ENCODE peak calls at places on chromosomes 6 and 20, in eight cellular contexts. P is hypothalamus, S is GM03348, A is Panc1, Z is Calu3, V is neural crest cell, F is NCI-H1092 treated with DMSO at 0.1 percent for 48 hours, O is psoas muscle. X is an unnamed sample.

GRCh38 chr6:130843575-130844320 is 16.5 kb downstream of the SMLR1 start:
- DNase-seq in P (no peak), S (peak), A (peak), Z (no peak), V (no peak), F (no peak), O (no peak), X (peak)

GRCh38 chr6:157755032-157755751 is 67.9 kb upstream of the SNX9 start:
- DNase-seq in P (no peak), S (no peak), A (no peak), Z (no peak), V (no peak), F (no peak), O (no peak), X (no peak)

GRCh38 chr20:1266167-1266973 is at the start of gene SNPH:
- DNase-seq in P (no peak), S (peak), A (no peak), Z (peak), V (peak), F (peak), O (peak), X (no peak)

GRCh38 chr20:10671850-10672578 is 1.8 kb downstream of the JAG1 start:
- DNase-seq in P (no peak), S (peak), A (no peak), Z (no peak), V (no peak), F (peak), O (peak), X (no peak)

GRCh38 chr6:109373762-109374161 is 8.5 kb downstream of the CD164 start:
- DNase-seq in P (no peak), S (no peak), A (no peak), Z (no peak), V (no peak), F (no peak), O (no peak), X (no peak)

GRCh38 chr6:22892452-22892851 is 323.1 kb downstream of the HDGFL1 start:
- DNase-seq in P (no peak), S (peak), A (no peak), Z (peak), V (no peak), F (no peak), O (no peak), X (no peak)

GRCh38 chr6:16181429-16182359 is 52.8 kb downstream of the MYLIP start:
- DNase-seq in P (no peak), S (no peak), A (no peak), Z (no peak), V (no peak), F (no peak), O (no peak), X (peak)

GRCh38 chr6:31308050-31308844 is 36.4 kb upstream of the HLA-C start:
- DNase-seq in P (no peak), S (peak), A (no peak), Z (no peak), V (no peak), F (no peak), O (peak), X (no peak)

GRCh38 chr20:19815553-19815991 is 57.5 kb downstream of the RIN2 start:
- DNase-seq in P (no peak), S (peak), A (peak), Z (peak), V (no peak), F (no peak), O (peak), X (no peak)

GRCh38 chr6:7124631-7125030 is 16.9 kb downstream of the RREB1 start:
- DNase-seq in P (no peak), S (no peak), A (no peak), Z (no peak), V (no peak), F (no peak), O (no peak), X (no peak)

GRCh38 chr6:134421496-134421895 is 103.6 kb upstream of the SGK1 start:
- DNase-seq in P (no peak), S (peak), A (no peak), Z (no peak), V (no peak), F (no peak), O (no peak), X (no peak)

GRCh38 chr6:117677553-117678131 is 2.4 kb downstream of the NUS1 start:
- DNase-seq in P (no peak), S (no peak), A (peak), Z (no peak), V (no peak), F (no peak), O (no peak), X (no peak)

GRCh38 chr20:58481541-58482021 is 33.6 kb downstream of the APCDD1L start:
- DNase-seq in P (no peak), S (peak), A (no peak), Z (peak), V (peak), F (peak), O (peak), X (no peak)

GRCh38 chr20:32484221-32485125 is 100.7 kb downstream of the NOL4L start:
- DNase-seq in P (no peak), S (peak), A (no peak), Z (peak), V (peak), F (peak), O (peak), X (no peak)

GRCh38 chr6:215335-216034 is 76.8 kb upstream of the DUSP22 start:
- DNase-seq in P (no peak), S (no peak), A (no peak), Z (peak), V (no peak), F (no peak), O (no peak), X (no peak)

GRCh38 chr6:44045672-44046015 is 81.6 kb downstream of the MRPL14 start:
- DNase-seq in P (no peak), S (no peak), A (no peak), Z (no peak), V (no peak), F (no peak), O (no peak), X (no peak)

GRCh38 chr6:15194453-15194852 is 51.4 kb upstream of the JARID2 start:
- DNase-seq in P (no peak), S (no peak), A (no peak), Z (no peak), V (no peak), F (no peak), O (no peak), X (no peak)

GRCh38 chr6:101396552-101397173 is 3.2 kb downstream of the GRIK2 start:
- DNase-seq in P (no peak), S (peak), A (no peak), Z (peak), V (peak), F (no peak), O (peak), X (no peak)

GRCh38 chr20:57448764-57449354 is 57.7 kb downstream of the RBM38 start:
- DNase-seq in P (no peak), S (no peak), A (no peak), Z (no peak), V (no peak), F (no peak), O (no peak), X (no peak)

GRCh38 chr6:15437090-15437489 is 191.2 kb downstream of the JARID2 start:
- DNase-seq in P (no peak), S (no peak), A (no peak), Z (no peak), V (no peak), F (no peak), O (no peak), X (no peak)

GRCh38 chr20:45487231-45487635 is 17.7 kb downstream of the WFDC2 start:
- DNase-seq in P (no peak), S (no peak), A (no peak), Z (no peak), V (no peak), F (no peak), O (no peak), X (no peak)

GRCh38 chr20:48544402-48545333 is 283.1 kb downstream of the PREX1 start:
- DNase-seq in P (no peak), S (no peak), A (no peak), Z (peak), V (no peak), F (peak), O (no peak), X (no peak)

GRCh38 chr6:12289655-12290489 is at the start of gene EDN1:
- DNase-seq in P (no peak), S (peak), A (peak), Z (peak), V (peak), F (no peak), O (peak), X (no peak)

GRCh38 chr6:56532766-56533551 is 109.7 kb downstream of the DST start:
- DNase-seq in P (no peak), S (no peak), A (no peak), Z (no peak), V (no peak), F (no peak), O (no peak), X (no peak)

GRCh38 chr6:170440437-170440836 is 112.7 kb downstream of the PSMB1 start:
- DNase-seq in P (no peak), S (no peak), A (no peak), Z (no peak), V (peak), F (no peak), O (peak), X (no peak)

GRCh38 chr6:17120019-17120418 is 18.2 kb downstream of the STMND1 start:
- DNase-seq in P (no peak), S (no peak), A (no peak), Z (no peak), V (no peak), F (no peak), O (no peak), X (no peak)

GRCh38 chr20:8057871-8058270 is 38.3 kb upstream of the TMX4 start:
- DNase-seq in P (no peak), S (no peak), A (no peak), Z (no peak), V (no peak), F (no peak), O (no peak), X (no peak)

GRCh38 chr6:104207635-104208034 is 652.1 kb downstream of the HACE1 start:
- DNase-seq in P (no peak), S (no peak), A (no peak), Z (no peak), V (no peak), F (no peak), O (no peak), X (no peak)

GRCh38 chr6:111399600-111399999 is 83.4 kb downstream of the REV3L start:
- DNase-seq in P (no peak), S (no peak), A (no peak), Z (no peak), V (no peak), F (no peak), O (no peak), X (no peak)

GRCh38 chr6:167588920-167589614 is 237.6 kb upstream of the AFDN start:
- DNase-seq in P (no peak), S (no peak), A (no peak), Z (no peak), V (no peak), F (no peak), O (no peak), X (no peak)

GRCh38 chr6:42551202-42551601 is 12.6 kb upstream of the UBR2 start:
- DNase-seq in P (no peak), S (peak), A (no peak), Z (no peak), V (no peak), F (no peak), O (no peak), X (no peak)

GRCh38 chr6:46221221-46221793 is 50.5 kb upstream of the ENPP5 start:
- DNase-seq in P (no peak), S (peak), A (peak), Z (peak), V (no peak), F (peak), O (no peak), X (peak)

GRCh38 chr6:142696689-142697088 is 248.3 kb downstream of the HIVEP2 start:
- DNase-seq in P (no peak), S (no peak), A (no peak), Z (peak), V (no peak), F (no peak), O (peak), X (no peak)

GRCh38 chr20:61436268-61436667 is 184.2 kb downstream of the CDH4 start:
- DNase-seq in P (no peak), S (peak), A (no peak), Z (no peak), V (no peak), F (no peak), O (no peak), X (peak)

GRCh38 chr6:18477301-18477941 is 90.3 kb downstream of the RNF144B start:
- DNase-seq in P (no peak), S (peak), A (no peak), Z (no peak), V (no peak), F (no peak), O (no peak), X (peak)

GRCh38 chr6:15457903-15458530 is 204.8 kb downstream of the DTNBP1 start:
- DNase-seq in P (no peak), S (no peak), A (no peak), Z (no peak), V (no peak), F (peak), O (no peak), X (no peak)

X was measured in SK-N-MC.